ENCODE peak calls at places on chromosomes 1 and 21, in four cellular contexts. O, I, D and C are unnamed samples.

GRCh38 chr1:110309139-110309538 is 30.0 kb upstream of the RBM15 start:
- DNase-seq in O (no peak), I (no peak), D (no peak), C (no peak)

GRCh38 chr1:211635602-211636205 is 39.7 kb downstream of the NEK2 start:
- DNase-seq in O (no peak), I (no peak), D (no peak), C (no peak)

GRCh38 chr1:228038387-228039005 is 31.7 kb downstream of the WNT3A start:
- DNase-seq in O (no peak), I (no peak), D (no peak), C (no peak)

GRCh38 chr1:12059722-12060464 is 3.2 kb upstream of the TNFRSF8 start:
- DNase-seq in O (no peak), I (no peak), D (no peak), C (no peak)

GRCh38 chr1:65958561-65959350 is 166.1 kb downstream of the PDE4B start:
- DNase-seq in O (no peak), I (peak), D (peak), C (peak)

GRCh38 chr21:34818663-34819158 is 149.9 kb downstream of the CLIC6 start:
- DNase-seq in O (no peak), I (no peak), D (no peak), C (no peak)

GRCh38 chr1:117644696-117645311 is 39.0 kb downstream of the TENT5C start:
- DNase-seq in O (no peak), I (no peak), D (no peak), C (no peak)

GRCh38 chr1:26094677-26095383 is 16.8 kb upstream of the PDIK1L start:
- DNase-seq in O (peak), I (no peak), D (peak), C (no peak)

GRCh38 chr1:110176299-110176956 is 26.1 kb downstream of the SLC6A17 start:
- DNase-seq in O (no peak), I (no peak), D (no peak), C (no peak)

GRCh38 chr1:224696891-224697765 is 81.0 kb downstream of the CNIH3 start:
- DNase-seq in O (no peak), I (peak), D (peak), C (no peak)